ENCODE peak calls at places on chromosomes 5 and 9, in ten cellular contexts. V is esophagus squamous epithelium, N is heart left ventricle, G is spleen, H is tibial nerve, X is A549, U is breast epithelium, C is Peyer's patch, F is uterus, P is transverse colon. E is an unnamed sample.
A peak's percentile ranks its signal among the peaks of the same experiment; 100 is the strongest.

GRCh38 chr9:94843089-94843488 is 116.6 kb downstream of the AOPEP start:
- DNase-seq in X (no peak), V (no peak), P (no peak), G (no peak), H (no peak), C (no peak), U (no peak), N (no peak), F (no peak), E (no peak)

GRCh38 chr5:54719384-54720306 is 202.1 kb downstream of the SNX18 start:
- DNase-seq in X (no peak), N (peak; percentile 74), P (no peak), V (no peak), C (no peak), F (no peak), G (no peak), H (peak; percentile 43), U (no peak), E (peak; percentile 59)

GRCh38 chr9:4596165-4596922 is 65.8 kb upstream of the PLPP6 start:
- DNase-seq in V (no peak), C (peak; percentile 55), F (no peak), G (no peak), U (no peak), N (no peak), H (peak; percentile 19), X (no peak), P (peak; percentile 11), E (no peak)

GRCh38 chr5:131595088-131596033 is 39.7 kb downstream of the RAPGEF6 start:
- DNase-seq in P (no peak), X (no peak), F (no peak), C (no peak), U (no peak), N (no peak), G (no peak), V (no peak), H (no peak), E (no peak)

GRCh38 chr5:121525731-121526130 is 326.0 kb upstream of the FTMT start:
- DNase-seq in C (no peak), G (no peak), P (no peak), N (no peak), X (no peak), V (no peak), H (no peak), F (no peak), U (no peak), E (no peak)

GRCh38 chr5:96680759-96681158 is 18.6 kb downstream of the CAST start:
- DNase-seq in U (no peak), F (no peak), P (no peak), N (no peak), G (no peak), V (no peak), H (no peak), C (no peak), X (no peak), E (no peak)

GRCh38 chr5:95861858-95862561 is 39.5 kb upstream of the GLRX start:
- DNase-seq in N (no peak), P (no peak), G (no peak), H (no peak), C (no peak), U (no peak), X (peak; percentile 40), F (no peak), V (no peak), E (no peak)

GRCh38 chr5:133698259-133698554 is 85.9 kb upstream of the FSTL4 start:
- DNase-seq in X (no peak), C (no peak), P (no peak), N (no peak), H (no peak), F (no peak), U (no peak), V (no peak), G (peak; percentile 46), E (no peak)

GRCh38 chr5:151480384-151480783 is 33.0 kb downstream of the SLC36A1 start:
- DNase-seq in V (no peak), G (no peak), U (no peak), C (no peak), N (no peak), P (peak; percentile 17), H (no peak), F (no peak), X (no peak), E (no peak)

GRCh38 chr9:130286781-130287428 is 21.3 kb downstream of the HMCN2 start:
- DNase-seq in X (no peak), U (no peak), N (peak; percentile 44), C (no peak), F (no peak), H (no peak), V (no peak), G (peak; percentile 60), P (no peak), E (no peak)

GRCh38 chr5:32785639-32786216 is 74.6 kb downstream of the NPR3 start:
- DNase-seq in U (no peak), P (no peak), V (no peak), F (no peak), C (no peak), H (no peak), X (no peak), G (no peak), N (no peak), E (no peak)

GRCh38 chr9:72614057-72614456 is 92.6 kb downstream of the TMC1 start:
- DNase-seq in V (no peak), U (no peak), P (no peak), N (no peak), F (no peak), C (no peak), H (no peak), X (no peak), G (no peak), E (no peak)

GRCh38 chr9:72615931-72616330 is 94.5 kb downstream of the TMC1 start:
- DNase-seq in F (no peak), V (no peak), P (no peak), U (no peak), G (no peak), X (no peak), N (no peak), H (no peak), C (no peak), E (no peak)

GRCh38 chr9:72612449-72612848 is 91.0 kb downstream of the TMC1 start:
- DNase-seq in C (no peak), F (no peak), G (no peak), N (no peak), H (no peak), P (no peak), U (no peak), V (no peak), X (no peak), E (no peak)
- TF ChIP-seq CTCF in C (no peak), F (no peak), G (no peak), N (no peak), H (no peak), P (no peak), U (no peak), V (no peak), X (peak; percentile 12), E (no peak)

GRCh38 chr5:100731768-100732167 is 171.3 kb downstream of the ST8SIA4 start:
- DNase-seq in X (no peak), G (no peak), F (no peak), V (no peak), N (no peak), H (no peak), U (no peak), C (no peak), P (no peak), E (no peak)
- TF ChIP-seq POLR2A in X (no peak), G (no peak), F (no peak), V (no peak), N (no peak), H (no peak), U (no peak), C (no peak), P (no peak), E (no peak)

GRCh38 chr5:155406815-155407214 is 393.3 kb downstream of the KIF4B start:
- DNase-seq in V (no peak), G (no peak), P (no peak), H (no peak), X (no peak), U (no peak), N (no peak), F (no peak), C (no peak), E (no peak)

GRCh38 chr5:155402927-155403645 is 389.5 kb downstream of the KIF4B start:
- DNase-seq in C (no peak), G (no peak), X (no peak), U (no peak), N (no peak), P (no peak), V (no peak), H (no peak), F (no peak), E (no peak)

DNA sequence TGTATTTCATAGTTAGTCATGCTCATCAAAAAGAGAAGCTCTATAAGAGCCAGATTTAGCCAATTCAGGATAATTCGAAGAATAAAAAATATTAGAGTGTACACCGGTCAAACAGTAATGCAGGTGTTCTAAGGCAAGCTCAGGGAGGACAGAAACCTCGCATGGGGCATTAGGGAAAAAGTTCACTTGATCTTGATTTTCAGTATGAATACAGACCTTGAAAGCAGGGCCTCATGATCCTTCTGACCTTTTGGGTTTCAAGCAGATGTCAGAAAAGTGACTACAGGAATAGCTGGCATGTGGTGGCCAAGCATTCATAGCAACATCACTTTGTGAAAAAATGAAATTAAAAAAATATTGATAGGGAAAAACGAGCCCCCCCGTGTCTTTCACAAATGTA is 394.9 kb downstream of the KIF4B start:
- DNase-seq in X (no peak), V (no peak), N (no peak), C (no peak), G (no peak), F (no peak), H (no peak), P (no peak), U (no peak), E (no peak)
- H3K4me3 ChIP-seq in X (no peak overlapping the region), V (no peak overlapping the region), N (no peak overlapping the region), C (no peak overlapping the region), G (no peak overlapping the region), F (no peak overlapping the region), H (no peak overlapping the region), P (no peak overlapping the region), U (no peak overlapping the region), E (no peak overlapping the region)

GRCh38 chr9:69195681-69196080 is 21.6 kb downstream of the TJP2 start:
- DNase-seq in N (no peak), V (no peak), X (no peak), P (no peak), U (no peak), H (peak; percentile 41), F (no peak), C (no peak), G (no peak), E (no peak)

GRCh38 chr9:69190866-69191672 is 17.0 kb downstream of the TJP2 start:
- DNase-seq in C (no peak), V (no peak), G (no peak), P (no peak), F (no peak), N (no peak), H (no peak), U (no peak), X (no peak), E (no peak)

GRCh38 chr9:69192214-69192613 is 18.1 kb downstream of the TJP2 start:
- DNase-seq in G (no peak), C (no peak), P (no peak), N (no peak), U (no peak), V (no peak), F (no peak), H (no peak), X (no peak), E (no peak)

GRCh38 chr9:69195019-69195418 is 20.9 kb downstream of the TJP2 start:
- DNase-seq in U (no peak), H (no peak), F (no peak), G (no peak), X (no peak), P (no peak), V (no peak), C (no peak), N (no peak), E (no peak)

GRCh38 chr9:69193685-69194032 is 19.6 kb downstream of the TJP2 start:
- DNase-seq in C (no peak), V (no peak), G (no peak), H (no peak), N (no peak), F (no peak), X (peak; percentile 30), U (no peak), P (no peak), E (no peak)
- TF ChIP-seq CTCF in C (no peak), V (no peak), G (no peak), H (no peak), N (no peak), F (no peak), X (no peak), U (no peak), P (no peak), E (no peak)

E was measured in lower leg skin.